ENCODE peak calls at places on chromosomes 13 and 19, in six cellular contexts. H, X, B, F, G and U are unnamed samples.

GRCh38 chr19:37334179-37335071 is 36.5 kb upstream of the ZNF527 start:
- DNase-seq in F (peak), G (peak), B (peak), X (peak), H (peak), U (peak)

GRCh38 chr13:42699922-42700321 is 81.5 kb upstream of the FAM216B start:
- DNase-seq in F (no peak), H (no peak), G (no peak), B (no peak), X (no peak), U (no peak)

GRCh38 chr19:19628499-19629134 is 597 bp upstream of the LPAR2 start:
- DNase-seq in H (peak), G (no peak), F (peak), B (no peak), X (peak), U (no peak)

GRCh38 chr19:40542197-40542859 is 34.3 kb upstream of the SHKBP1 start:
- DNase-seq in X (peak), B (peak), H (no peak), G (no peak), F (peak), U (no peak)

GRCh38 chr13:112062047-112062618 is 4.8 kb upstream of the SOX1 start:
- DNase-seq in H (no peak), G (no peak), F (no peak), X (no peak), B (no peak), U (no peak)

GRCh38 chr13:114057131-114058050 is 75.0 kb downstream of the RASA3 start:
- DNase-seq in H (no peak), G (no peak), X (no peak), B (no peak), F (no peak), U (no peak)

GRCh38 chr13:51252954-51253531 is 30.8 kb downstream of the FAM124A start:
- DNase-seq in H (peak), B (no peak), F (no peak), G (no peak), X (no peak), U (no peak)

GRCh38 chr13:110593430-110594130 is 21.8 kb upstream of the NAXD start:
- DNase-seq in X (peak), F (peak), B (no peak), G (peak), H (peak), U (peak)

GRCh38 chr19:42368765-42369164 is 21.3 kb downstream of the CNFN start:
- DNase-seq in X (no peak), F (no peak), H (no peak), G (no peak), B (no peak), U (no peak)

GRCh38 chr19:29680447-29680846 is 15.2 kb downstream of the PLEKHF1 start:
- DNase-seq in H (peak), F (no peak), B (no peak), G (peak), X (no peak), U (no peak)

GRCh38 chr13:43023244-43023931 is at the start of gene DNAJC15:
- DNase-seq in X (peak), H (peak), B (peak), F (peak), G (peak), U (peak)

GRCh38 chr19:13978306-13978705 is 26.0 kb downstream of the DCAF15 start:
- DNase-seq in H (no peak), F (peak), G (no peak), X (peak), B (peak), U (no peak)

GRCh38 chr19:16324384-16325160 is at the start of gene KLF2:
- DNase-seq in X (peak), H (peak), G (peak), F (peak), B (peak), U (peak)

GRCh38 chr13:51585696-51586095 is 1.4 kb downstream of the WDFY2 start:
- DNase-seq in X (peak), H (no peak), B (no peak), G (no peak), F (peak), U (no peak)

GRCh38 chr19:56838930-56839664 is 1.4 kb downstream of the PEG3 start:
- DNase-seq in G (no peak), H (peak), X (peak), F (peak), B (peak), U (peak)

GRCh38 chr13:34867590-34867989 is 74.5 kb upstream of the NBEA start:
- DNase-seq in H (no peak), F (peak), B (no peak), G (no peak), X (peak), U (peak)

GRCh38 chr19:54273811-54274210 is 7.1 kb downstream of the LILRB2 start:
- DNase-seq in H (no peak), X (no peak), B (no peak), F (no peak), G (no peak), U (no peak)

GRCh38 chr13:40341086-40341471 is 325.4 kb downstream of the FOXO1 start:
- DNase-seq in B (no peak), G (no peak), X (peak), H (no peak), F (no peak), U (no peak)

GRCh38 chr19:28705008-28705407 is 507.9 kb downstream of the UQCRFS1 start:
- DNase-seq in B (no peak), G (peak), X (peak), F (peak), H (no peak), U (peak)

GRCh38 chr13:20074956-20075355 is 85.9 kb downstream of the GJA3 start:
- DNase-seq in B (no peak), G (no peak), F (no peak), X (no peak), H (no peak), U (no peak)

GRCh38 chr13:20064128-20064527 is 96.7 kb downstream of the GJA3 start:
- DNase-seq in H (no peak), F (peak), G (no peak), X (peak), B (no peak), U (peak)

GRCh38 chr13:20073775-20074174 is 87.1 kb downstream of the GJA3 start:
- DNase-seq in G (no peak), X (no peak), H (no peak), F (no peak), B (no peak), U (no peak)

GRCh38 chr13:20065516-20065915 is 95.3 kb downstream of the GJA3 start:
- DNase-seq in G (no peak), F (no peak), X (no peak), H (no peak), B (no peak), U (no peak)

DNA sequence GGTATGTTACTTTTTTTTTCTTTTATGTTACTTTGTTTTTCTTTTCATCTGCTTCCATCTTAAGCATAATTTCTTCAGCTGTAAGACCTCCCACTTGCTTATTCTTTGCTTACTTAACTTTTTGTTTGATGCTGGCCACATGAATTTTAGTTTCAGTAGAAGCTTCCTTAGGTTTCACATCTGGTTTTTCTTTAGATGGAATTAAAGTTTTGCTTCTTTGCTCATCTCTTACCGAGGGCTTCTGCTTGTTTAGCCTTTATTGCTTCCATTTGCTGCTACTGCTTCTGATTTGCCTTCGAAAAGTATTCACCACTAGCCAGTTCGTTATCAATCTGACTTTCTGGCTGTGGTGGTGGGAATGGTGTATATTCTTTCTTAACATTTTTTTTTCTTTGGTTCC is 90.9 kb downstream of the GJA3 start:
- DNase-seq in X (no peak), B (no peak), G (no peak), F (no peak), H (no peak), U (no peak)
- H3K4me3 ChIP-seq in X (no peak), B (no peak), G (no peak), F (no peak), H (no peak), U (no peak)

GRCh38 chr19:58578430-58578925 is 5.3 kb upstream of the MZF1 start:
- DNase-seq in B (no peak), G (no peak), H (no peak), X (no peak), F (no peak), U (no peak)

GRCh38 chr19:58577581-58578429 is 4.7 kb upstream of the MZF1 start:
- DNase-seq in G (no peak), H (no peak), F (no peak), X (no peak), B (no peak), U (no peak)

GRCh38 chr19:58573658-58574164 is 576 bp upstream of the MZF1 start:
- DNase-seq in B (no peak), F (no peak), G (no peak), X (no peak), H (no peak), U (no peak)

GRCh38 chr19:58572818-58573657 is at the start of gene MZF1:
- DNase-seq in H (peak), X (peak), F (peak), B (peak), G (peak), U (peak)

DNA sequence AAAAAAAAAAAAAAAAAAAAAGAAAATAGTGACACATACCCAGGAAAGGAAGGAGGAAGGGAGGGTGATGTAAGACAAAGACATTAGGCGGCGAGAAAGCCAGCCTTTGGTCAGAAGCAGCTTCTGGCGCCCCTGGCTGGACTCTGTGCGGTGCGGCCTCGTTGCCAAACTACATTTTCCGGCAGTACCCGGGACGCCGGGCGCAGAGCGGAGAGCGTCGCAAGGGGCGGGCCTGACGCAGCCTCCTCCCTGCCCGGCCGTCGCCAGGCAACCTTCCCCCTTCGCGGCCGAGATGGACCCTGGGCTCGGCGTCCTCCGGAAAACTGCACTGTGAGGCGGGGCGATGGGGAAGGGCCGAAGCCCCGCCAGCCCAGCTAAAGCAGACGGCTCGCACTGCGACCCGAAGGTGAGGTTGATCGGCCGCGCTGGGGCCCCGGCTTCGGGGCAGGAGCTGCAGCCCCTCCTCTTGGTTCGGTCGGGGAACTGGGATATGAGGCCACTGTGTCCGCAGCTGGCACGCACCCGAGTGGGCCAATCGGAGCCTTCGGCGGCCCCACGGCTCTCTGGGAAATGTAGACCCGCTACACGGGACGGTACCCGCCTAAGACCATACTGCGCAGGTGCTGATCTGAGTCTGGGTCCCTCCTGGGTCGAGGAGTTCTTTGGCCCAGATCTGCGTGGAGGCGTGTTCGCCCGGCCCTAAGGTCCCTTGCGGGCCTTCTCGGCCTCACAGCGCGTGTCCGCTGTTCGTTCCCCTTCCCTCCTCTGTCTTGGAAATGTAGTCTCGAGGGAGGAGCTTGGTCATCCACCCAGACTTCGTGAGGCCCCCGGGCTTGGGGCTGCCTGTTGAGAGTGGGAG is 2.3 kb upstream of the MZF1 start:
- DNase-seq in X (peak), G (peak), H (peak), B (peak), F (peak), U (peak)
- H3K4me3 ChIP-seq in X (peak), G (peak), H (peak), B (peak), F (peak), U (peak)

GRCh38 chr13:20173121-20173746 is 12.4 kb upstream of the GJA3 start:
- DNase-seq in B (no peak), G (no peak), H (no peak), F (peak), X (no peak), U (no peak)

GRCh38 chr13:20175907-20176652 is 15.2 kb upstream of the GJA3 start:
- DNase-seq in X (no peak), F (no peak), G (no peak), B (no peak), H (no peak), U (no peak)

GRCh38 chr13:20177049-20177831 is 15.5 kb downstream of the GJB2 start:
- DNase-seq in H (no peak), B (no peak), X (no peak), G (no peak), F (no peak), U (no peak)

GRCh38 chr13:20175406-20175794 is 14.5 kb upstream of the GJA3 start:
- DNase-seq in H (no peak), X (no peak), B (no peak), F (no peak), G (no peak), U (no peak)

DNA sequence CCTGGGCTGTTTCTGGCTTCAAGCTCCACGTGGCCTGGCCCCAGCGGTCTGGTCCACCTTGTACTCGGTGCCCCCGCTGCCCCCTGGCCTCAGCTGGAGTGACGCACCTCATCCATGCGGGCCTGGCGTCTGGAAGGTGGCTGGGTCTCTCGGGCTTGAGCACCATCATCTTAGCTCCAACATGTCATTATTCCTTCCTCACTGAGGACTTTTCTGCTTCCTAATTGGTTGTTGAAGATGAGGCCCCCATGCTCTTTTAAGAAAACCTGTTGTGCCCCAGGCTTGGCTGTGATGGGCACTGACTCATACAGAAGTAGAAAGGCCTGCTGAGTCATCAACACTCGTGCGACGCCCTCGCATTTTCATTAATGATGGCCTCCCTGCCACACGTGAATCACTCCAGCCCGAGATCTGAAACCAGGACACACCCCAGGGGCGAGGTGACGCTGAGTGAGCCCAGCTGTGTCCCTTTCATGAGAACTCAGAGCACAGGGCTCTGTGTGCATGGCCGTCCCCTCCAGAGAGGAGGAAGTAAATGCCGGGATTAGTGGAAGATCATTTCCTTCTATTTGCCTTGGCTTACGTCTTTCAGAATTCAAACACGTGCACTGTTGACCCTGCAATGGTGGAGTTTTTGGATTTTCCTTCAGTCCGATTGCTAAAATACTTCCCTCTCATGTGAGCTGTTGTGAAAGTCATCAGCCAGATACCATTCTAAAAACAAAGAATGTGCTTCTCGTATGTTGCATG is 14.0 kb upstream of the GJA3 start:
- DNase-seq in G (no peak), B (peak), F (peak), X (peak), H (peak), U (peak)
- H3K4me3 ChIP-seq in G (no peak), B (peak), F (no peak), X (no peak), H (peak), U (no peak)

GRCh38 chr19:33208904-33209843 is 15.0 kb downstream of the LRP3 start:
- DNase-seq in G (no peak), F (peak), X (peak), H (no peak), B (no peak), U (no peak)

GRCh38 chr19:33207040-33207620 is 13.0 kb downstream of the LRP3 start:
- DNase-seq in F (no peak), H (no peak), X (no peak), G (no peak), B (no peak), U (no peak)

GRCh38 chr19:33207903-33208302 is 13.8 kb downstream of the LRP3 start:
- DNase-seq in B (no peak), H (no peak), X (no peak), G (no peak), F (no peak), U (no peak)

GRCh38 chr19:33209844-33210230 is 15.7 kb downstream of the LRP3 start:
- DNase-seq in F (no peak), H (no peak), G (no peak), B (no peak), X (no peak), U (no peak)

GRCh38 chr19:33208371-33208770 is 14.2 kb downstream of the LRP3 start:
- DNase-seq in G (no peak), B (no peak), H (no peak), F (no peak), X (no peak), U (no peak)
- H3K4me3 ChIP-seq in G (no peak), B (no peak), H (no peak), F (no peak), X (no peak), U (no peak)